ENCODE peak calls at places on chromosomes 7 and 10, in ten cellular contexts. J is cardiac fibroblast; H is stimulated activated CD8-positive, alpha-beta memory T cell treated with anti-CD3 and anti-CD28 coated beads, Interleukin-15, amount 100 ng/mL, for 4 hours; B is psoas muscle; Z is ACHN; I is memory B cell; N is RCC 7860; Q is NCI-H1436; V is cardiac septum; E is CD8-positive, alpha-beta T cell. S is an unnamed sample.

GRCh38 chr7:64633401-64633800 is 32.5 kb upstream of the ZNF107 start:
- DNase-seq in H (no peak), E (no peak), B (no peak), I (no peak), V (no peak), N (no peak), Q (no peak), Z (no peak), J (no peak), S (no peak)

GRCh38 chr7:131066635-131067034 is 261.0 kb upstream of the MKLN1 start:
- DNase-seq in Q (no peak), H (no peak), I (no peak), V (no peak), E (no peak), J (peak; percentile 61), Z (peak; percentile 24), N (no peak), B (no peak), S (no peak)

GRCh38 chr7:102834999-102835398 is 77.8 kb upstream of the LRRC17 start:
- DNase-seq in Q (no peak), B (no peak), N (peak; percentile 97), V (no peak), E (no peak), I (no peak), J (peak; percentile 92), H (no peak), Z (peak; percentile 95), S (peak; percentile 44)

GRCh38 chr10:132385721-132386418 is 11.1 kb upstream of the PWWP2B start:
- DNase-seq in I (no peak), N (no peak), E (no peak), Z (no peak), Q (no peak), B (peak; percentile 46), V (no peak), J (no peak), H (no peak), S (no peak)

GRCh38 chr10:73644015-73644743 is 2.9 kb upstream of the MYOZ1 start:
- DNase-seq in N (peak; percentile 52), E (peak; percentile 48), B (peak; percentile 63), J (peak; percentile 82), V (no peak), Z (peak; percentile 77), H (no peak), I (peak; percentile 56), Q (peak; percentile 62), S (peak; percentile 74)

GRCh38 chr7:37150180-37150579 is 298.5 kb downstream of the ELMO1 start:
- DNase-seq in I (no peak), V (no peak), H (no peak), N (no peak), E (no peak), Z (no peak), B (no peak), Q (no peak), J (no peak), S (no peak)

GRCh38 chr7:127824682-127825081 is 172.7 kb downstream of the SND1 start:
- DNase-seq in B (no peak), V (no peak), Q (no peak), N (no peak), E (no peak), H (no peak), Z (no peak), I (no peak), J (peak; percentile 65), S (no peak)

GRCh38 chr7:106064836-106065559 is 47.1 kb downstream of the SYPL1 start:
- DNase-seq in V (peak; percentile 90), E (no peak), Z (peak; percentile 100), J (peak; percentile 93), N (peak; percentile 96), I (no peak), B (peak; percentile 94), H (no peak), Q (no peak), S (no peak)

GRCh38 chr7:106721816-106722785 is 61.1 kb upstream of the CCDC71L start:
- DNase-seq in H (no peak), Z (no peak), V (no peak), B (no peak), N (no peak), Q (no peak), E (no peak), J (peak; percentile 42), I (peak; percentile 22), S (no peak)

GRCh38 chr7:38105874-38106483 is 72.1 kb upstream of the STARD3NL start:
- DNase-seq in I (peak; percentile 21), E (no peak), H (no peak), J (peak; percentile 68), B (no peak), Z (peak; percentile 78), V (no peak), N (peak; percentile 50), Q (peak; percentile 15), S (peak; percentile 49)

GRCh38 chr7:42198296-42198695 is 38.7 kb downstream of the GLI3 start:
- DNase-seq in I (no peak), Z (no peak), H (no peak), E (no peak), N (no peak), B (no peak), Q (no peak), V (no peak), J (no peak), S (no peak)

GRCh38 chr10:83677795-83678194 is 461.5 kb upstream of the GHITM start:
- DNase-seq in J (no peak), H (no peak), E (no peak), Z (no peak), V (no peak), N (no peak), B (no peak), Q (no peak), I (no peak), S (no peak)

GRCh38 chr10:123777881-123778280 is 111.7 kb downstream of the GPR26 start:
- DNase-seq in Q (no peak), Z (no peak), H (no peak), E (no peak), N (no peak), I (no peak), J (no peak), V (no peak), B (no peak), S (no peak)

GRCh38 chr10:20954519-20954918 is 57.4 kb upstream of the NEBL start:
- DNase-seq in N (no peak), B (no peak), H (no peak), E (no peak), I (no peak), Z (no peak), J (no peak), V (no peak), Q (no peak), S (no peak)

GRCh38 chr10:74011762-74012161 is 13.8 kb downstream of the VCL start:
- DNase-seq in Q (no peak), I (no peak), N (peak; percentile 75), E (no peak), V (no peak), H (no peak), J (peak; percentile 92), Z (peak; percentile 89), B (no peak), S (no peak)

GRCh38 chr10:98323221-98324164 is 55.5 kb upstream of the LOXL4 start:
- DNase-seq in H (no peak), E (no peak), V (peak; percentile 87), Q (peak; percentile 88), N (peak; percentile 90), J (peak; percentile 93), Z (peak; percentile 53), B (peak; percentile 91), I (no peak), S (no peak)

GRCh38 chr7:93894966-93895650 is 4.6 kb upstream of the TFPI2 start:
- DNase-seq in V (no peak), E (no peak), Z (no peak), N (no peak), J (no peak), I (no peak), H (no peak), B (no peak), Q (no peak), S (no peak)

GRCh38 chr10:101769541-101770180 is 6.3 kb downstream of the FGF8 start:
- DNase-seq in H (no peak), Z (no peak), V (peak; percentile 43), E (no peak), N (no peak), B (no peak), Q (no peak), I (no peak), J (no peak), S (no peak)

GRCh38 chr7:108454674-108455523 is 1.3 kb downstream of the NRCAM start:
- DNase-seq in V (no peak), I (no peak), H (no peak), N (no peak), Q (peak; percentile 43), B (no peak), J (peak; percentile 53), E (no peak), Z (peak; percentile 26), S (peak; percentile 37)

GRCh38 chr10:8278099-8278498 is 223.6 kb downstream of the GATA3 start:
- DNase-seq in Q (no peak), B (no peak), J (no peak), H (no peak), E (no peak), Z (no peak), N (no peak), V (no peak), I (no peak), S (no peak)

GRCh38 chr10:11050301-11051000 is 32.8 kb downstream of the CELF2 start:
- DNase-seq in Q (no peak), Z (no peak), V (no peak), N (no peak), H (no peak), I (no peak), B (no peak), J (no peak), E (no peak), S (no peak)